ENCODE peak calls at places on chromosomes 7 and 10, in nine cellular contexts. N, J, W, D, F, Y, B, H and Q are unnamed samples.

GRCh38 chr10:131062621-131063260 is 248.8 kb downstream of the TCERG1L start:
- DNase-seq in N (no peak), J (no peak), W (no peak), D (no peak), F (no peak), Y (peak; percentile 28), B (no peak), H (no peak), Q (no peak)

GRCh38 chr10:12564173-12564572 is 214.8 kb downstream of the CAMK1D start:
- DNase-seq in N (no peak), J (peak; percentile 24), W (no peak), D (no peak), F (no peak), Y (no peak), B (no peak), H (no peak), Q (no peak)

GRCh38 chr7:116455009-116455408 is 44.5 kb upstream of the CAV2 start:
- DNase-seq in N (no peak), J (no peak), W (no peak), D (no peak), F (no peak), Y (no peak), B (no peak), H (no peak), Q (no peak)

GRCh38 chr10:97683556-97684357 is 3.3 kb downstream of the AVPI1 start:
- DNase-seq in N (no peak), J (no peak), W (no peak), D (no peak), F (no peak), Y (peak; percentile 83), B (no peak), H (no peak), Q (no peak)

GRCh38 chr7:128865303-128865702 is 2.6 kb downstream of the ATP6V1F start:
- DNase-seq in N (no peak), J (no peak), W (no peak), D (no peak), F (no peak), Y (no peak), B (no peak), H (no peak), Q (no peak)

GRCh38 chr7:142441074-142441403 is 183.2 kb upstream of the PRSS58 start:
- DNase-seq in N (no peak), J (no peak), W (no peak), D (no peak), F (no peak), Y (peak; percentile 77), B (no peak), H (no peak), Q (no peak)

GRCh38 chr7:2474224-2474623 is 2.0 kb downstream of the GRIFIN start:
- DNase-seq in N (no peak), J (no peak), W (no peak), D (no peak), F (no peak), Y (peak; percentile 53), B (no peak), H (no peak), Q (no peak)

GRCh38 chr10:64430690-64431323 is 909.6 kb downstream of the REEP3 start:
- DNase-seq in N (peak; percentile 29), J (no peak), W (no peak), D (no peak), F (no peak), Y (peak; percentile 82), B (no peak), H (peak; percentile 7), Q (peak; percentile 35)

GRCh38 chr7:8035190-8035589 is 66.6 kb downstream of the GLCCI1 start:
- DNase-seq in N (no peak), J (no peak), W (no peak), D (no peak), F (no peak), Y (no peak), B (no peak), H (no peak), Q (no peak)

GRCh38 chr10:86198271-86198670 is 168.3 kb downstream of the GRID1 start:
- DNase-seq in N (no peak), J (no peak), W (no peak), D (no peak), F (no peak), Y (no peak), B (no peak), H (no peak), Q (no peak)

GRCh38 chr7:54877683-54878082 is 118.7 kb upstream of the SEC61G start:
- DNase-seq in N (no peak), J (no peak), W (no peak), D (no peak), F (no peak), Y (no peak), B (no peak), H (peak; percentile 52), Q (peak; percentile 66)

GRCh38 chr10:76397210-76397881 is 965.9 kb downstream of the LRMDA start:
- DNase-seq in N (no peak), J (no peak), W (no peak), D (no peak), F (no peak), Y (no peak), B (no peak), H (no peak), Q (no peak)

GRCh38 chr7:151081170-151082101 is 827 bp upstream of the FASTK start:
- DNase-seq in N (no peak), J (no peak), W (no peak), D (no peak), F (peak; percentile 63), Y (peak; percentile 80), B (no peak), H (peak; percentile 34), Q (no peak)

GRCh38 chr10:34757933-34758332 is 57.2 kb downstream of the PARD3 start:
- DNase-seq in N (no peak), J (no peak), W (no peak), D (no peak), F (no peak), Y (no peak), B (no peak), H (no peak), Q (no peak)

GRCh38 chr7:19405546-19405945 is 260.3 kb upstream of the FERD3L start:
- DNase-seq in N (no peak), J (peak; percentile 42), W (no peak), D (no peak), F (no peak), Y (no peak), B (no peak), H (no peak), Q (no peak)

GRCh38 chr10:33327750-33328149 is 6.7 kb downstream of the NRP1 start:
- DNase-seq in N (no peak), J (no peak), W (no peak), D (no peak), F (no peak), Y (no peak), B (no peak), H (no peak), Q (no peak)

GRCh38 chr10:110209926-110210662 is 2.7 kb downstream of the MXI1 start:
- DNase-seq in N (peak; percentile 35), J (peak; percentile 33), W (no peak), D (peak; percentile 43), F (peak; percentile 75), Y (peak; percentile 69), B (peak; percentile 22), H (peak; percentile 20), Q (no peak)

GRCh38 chr7:2353650-2354172 is 916 bp upstream of the EIF3B start:
- DNase-seq in N (peak; percentile 91), J (peak; percentile 98), W (peak; percentile 92), D (peak; percentile 95), F (peak; percentile 94), Y (peak; percentile 93), B (no peak), H (peak; percentile 93), Q (peak; percentile 68)

GRCh38 chr7:100604078-100604975 is 2.2 kb downstream of the PCOLCE start:
- DNase-seq in N (peak; percentile 55), J (peak; percentile 89), W (peak; percentile 81), D (peak; percentile 91), F (peak; percentile 90), Y (peak; percentile 87), B (peak; percentile 47), H (peak; percentile 85), Q (no peak)

GRCh38 chr10:117441812-117442443 is 66.7 kb upstream of the PDZD8 start:
- DNase-seq in N (no peak), J (peak; percentile 98), W (no peak), D (peak; percentile 18), F (no peak), Y (no peak), B (no peak), H (peak; percentile 82), Q (no peak)

GRCh38 chr7:7183061-7183832 is 903 bp downstream of the C1GALT1 start:
- DNase-seq in N (peak; percentile 39), J (peak; percentile 53), W (peak; percentile 7), D (peak; percentile 66), F (no peak), Y (peak; percentile 77), B (no peak), H (peak; percentile 63), Q (no peak)

GRCh38 chr10:17023386-17024298 is 106.0 kb downstream of the CUBN start:
- DNase-seq in N (peak; percentile 64), J (peak; percentile 85), W (peak; percentile 46), D (peak; percentile 64), F (no peak), Y (peak; percentile 92), B (no peak), H (peak; percentile 32), Q (no peak)

GRCh38 chr10:118638680-118639079 is 43.2 kb upstream of the PRLHR start:
- DNase-seq in N (no peak), J (no peak), W (no peak), D (no peak), F (no peak), Y (peak; percentile 67), B (no peak), H (no peak), Q (no peak)

GRCh38 chr7:38463277-38464224 is 167.6 kb downstream of the AMPH start:
- DNase-seq in N (peak; percentile 23), J (peak; percentile 22), W (peak; percentile 1), D (peak; percentile 53), F (peak; percentile 52), Y (no peak), B (peak; percentile 50), H (peak; percentile 14), Q (no peak)

GRCh38 chr7:128053023-128053422 is 21.8 kb upstream of the LRRC4 start:
- DNase-seq in N (no peak), J (peak; percentile 9), W (no peak), D (no peak), F (no peak), Y (no peak), B (no peak), H (peak; percentile 33), Q (peak; percentile 84)

GRCh38 chr10:17181751-17182150 is 19.7 kb downstream of the TRDMT1 start:
- DNase-seq in N (peak; percentile 25), J (no peak), W (no peak), D (no peak), F (no peak), Y (no peak), B (no peak), H (no peak), Q (no peak)

GRCh38 chr7:37096341-37096740 is 352.3 kb downstream of the ELMO1 start:
- DNase-seq in N (no peak), J (peak; percentile 60), W (no peak), D (no peak), F (no peak), Y (no peak), B (no peak), H (no peak), Q (no peak)

GRCh38 chr7:7176421-7177043 is 5.8 kb upstream of the C1GALT1 start:
- DNase-seq in N (no peak), J (peak; percentile 67), W (no peak), D (no peak), F (no peak), Y (peak; percentile 61), B (no peak), H (peak; percentile 90), Q (no peak)

GRCh38 chr7:70681111-70681846 is 450.7 kb upstream of the GALNT17 start:
- DNase-seq in N (no peak), J (no peak), W (no peak), D (no peak), F (no peak), Y (no peak), B (no peak), H (no peak), Q (no peak)

GRCh38 chr7:120813089-120813488 is 44.9 kb downstream of the TSPAN12 start:
- DNase-seq in N (no peak), J (no peak), W (no peak), D (no peak), F (no peak), Y (no peak), B (no peak), H (no peak), Q (no peak)

GRCh38 chr7:80450621-80451308 is 61.1 kb downstream of the GNAT3 start:
- DNase-seq in N (no peak), J (no peak), W (no peak), D (no peak), F (no peak), Y (no peak), B (no peak), H (no peak), Q (no peak)